ENCODE peak calls at places on chromosomes 1 and 21, in five cellular contexts. Z is GM12878, G is K562, K is H1, F is HepG2. J is an unnamed sample.

GRCh38 chr1:232581932-232582331 is 48.0 kb downstream of the SIPA1L2 start:
- DNase-seq in K (no peak), Z (no peak), G (no peak), F (no peak), J (no peak)

GRCh38 chr1:234745844-234746797 is 136.1 kb upstream of the IRF2BP2 start:
- DNase-seq in K (no peak), F (no peak), Z (no peak), G (peak), J (no peak)

GRCh38 chr1:228734881-228735801 is at the start of gene RHOU:
- DNase-seq in F (peak), G (no peak), Z (no peak), K (no peak), J (peak)

GRCh38 chr1:156703741-156704140 is 1.6 kb downstream of the CRABP2 start:
- DNase-seq in F (no peak), G (no peak), K (no peak), Z (no peak), J (no peak)

GRCh38 chr1:36696261-36696940 is 213.7 kb upstream of the CSF3R start:
- DNase-seq in F (no peak), K (no peak), Z (no peak), G (no peak), J (no peak)

GRCh38 chr1:7333576-7333975 is 437.5 kb upstream of the VAMP3 start:
- DNase-seq in F (no peak), G (no peak), K (no peak), Z (no peak), J (no peak)

GRCh38 chr1:172778461-172779455 is 119.9 kb downstream of the FASLG start:
- DNase-seq in F (no peak), Z (peak), K (no peak), G (no peak), J (no peak)

GRCh38 chr1:25098717-25099116 is 133.6 kb downstream of the SYF2 start:
- DNase-seq in Z (no peak), F (no peak), G (no peak), K (no peak), J (no peak)

GRCh38 chr1:20373764-20374163 is 83.1 kb downstream of the VWA5B1 start:
- DNase-seq in G (no peak), F (no peak), Z (no peak), K (no peak), J (no peak)

GRCh38 chr1:31216016-31216415 is 23.7 kb downstream of the NKAIN1 start:
- DNase-seq in Z (no peak), F (no peak), G (no peak), K (no peak), J (no peak)

GRCh38 chr1:67404212-67404620 is 26.0 kb downstream of the SERBP1 start:
- DNase-seq in K (no peak), G (no peak), F (no peak), Z (no peak), J (peak)

GRCh38 chr1:192724670-192725069 is 84.2 kb upstream of the RGS2 start:
- DNase-seq in F (no peak), K (no peak), G (no peak), Z (no peak), J (no peak)

GRCh38 chr1:115840615-115841460 is at the start of gene NHLH2:
- DNase-seq in K (no peak), Z (no peak), F (no peak), G (no peak), J (no peak)

GRCh38 chr1:52668711-52669110 is 29.4 kb downstream of the COA7 start:
- DNase-seq in Z (no peak), K (no peak), G (no peak), F (no peak), J (no peak)

GRCh38 chr21:42187976-42188653 is 30.8 kb upstream of the ABCG1 start:
- DNase-seq in F (no peak), K (no peak), Z (peak), G (no peak), J (no peak)

GRCh38 chr1:211198111-211198510 is 61.1 kb upstream of the RCOR3 start:
- DNase-seq in K (no peak), Z (no peak), G (no peak), F (no peak), J (no peak)

GRCh38 chr1:98949166-98949565 is 55.5 kb downstream of the PLPPR5 start:
- DNase-seq in F (no peak), G (no peak), K (no peak), Z (no peak), J (no peak)

GRCh38 chr1:212415107-212415841 is 588 bp upstream of the PACC1 start:
- DNase-seq in K (no peak), F (no peak), G (peak), Z (no peak), J (no peak)

GRCh38 chr1:24416666-24417391 is 1.2 kb downstream of the NIPAL3 start:
- DNase-seq in K (no peak), Z (peak), F (peak), G (peak), J (no peak)

GRCh38 chr1:223825767-223826461 is 19.8 kb downstream of the TP53BP2 start:
- DNase-seq in G (no peak), K (no peak), F (no peak), Z (no peak), J (no peak)

GRCh38 chr21:41961282-41961701 is 7.5 kb upstream of the C2CD2 start:
- DNase-seq in G (no peak), Z (no peak), K (no peak), F (no peak), J (no peak)

GRCh38 chr1:181541947-181542346 is 58.6 kb downstream of the CACNA1E start:
- DNase-seq in Z (no peak), G (no peak), F (no peak), K (no peak), J (no peak)

DNA sequence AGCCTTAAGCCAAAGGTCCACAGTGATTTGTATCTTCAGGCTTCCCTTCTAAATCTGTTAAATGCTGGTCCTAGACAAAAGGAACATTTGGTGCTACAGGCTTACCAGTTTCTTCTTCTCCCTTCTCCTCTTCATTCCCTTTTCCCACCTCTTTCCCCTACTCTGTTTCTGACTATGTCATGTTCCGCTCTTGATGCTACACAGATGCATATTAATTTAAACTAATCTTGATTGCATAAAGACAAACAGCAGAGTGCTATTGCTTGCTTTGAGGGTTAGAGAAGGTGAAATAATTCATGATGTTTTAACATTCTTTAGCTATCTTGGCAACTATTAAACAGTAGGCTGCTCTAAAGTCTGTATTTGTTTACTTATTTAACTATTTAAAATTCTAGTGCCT is 34.3 kb upstream of the COL24A1 start:
- DNase-seq in G (no peak), F (no peak), Z (no peak), K (no peak), J (no peak)
- TF ChIP-seq POLR2AphosphoS5 in G (no peak), F (no peak), Z (no peak), K (no peak), J (no peak)

DNA sequence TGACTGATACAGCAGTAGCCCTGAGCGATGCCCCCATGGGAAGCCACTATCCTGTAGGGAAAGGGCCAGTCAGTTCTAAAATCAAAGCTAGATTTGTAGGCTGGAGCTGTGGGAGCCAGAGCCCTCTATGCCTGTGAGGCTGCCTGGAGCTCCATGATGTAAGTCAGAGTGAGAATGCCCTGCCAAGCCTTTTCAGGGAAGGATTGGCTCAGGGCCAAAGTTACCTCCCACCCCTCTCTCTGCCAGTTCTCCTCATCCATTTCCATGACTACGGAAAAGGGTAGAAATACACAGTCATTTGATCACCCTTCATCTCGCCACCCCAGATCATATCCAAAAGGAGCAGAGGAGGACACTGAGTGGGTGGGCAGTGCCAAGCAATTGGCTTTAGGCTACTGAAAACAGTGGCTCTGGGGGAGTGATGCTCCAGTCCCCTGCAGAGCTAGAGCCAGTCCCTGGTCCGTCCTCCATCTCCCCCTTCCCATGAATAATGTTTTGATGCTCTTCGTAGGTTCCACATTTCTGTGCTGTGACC is 59.5 kb upstream of the KCNA3 start:
- DNase-seq in K (no peak), Z (no peak), F (no peak), G (no peak), J (no peak)
- TF ChIP-seq ZNF274 in K (no peak), Z (no peak), F (no peak), G (no peak), J (no peak)

GRCh38 chr1:182890927-182891610 is 51.9 kb downstream of the DHX9 start:
- DNase-seq in Z (no peak), K (no peak), G (no peak), F (no peak), J (no peak)

GRCh38 chr1:182888736-182889531 is 49.8 kb downstream of the DHX9 start:
- DNase-seq in F (no peak), G (no peak), K (no peak), Z (no peak), J (no peak)

GRCh38 chr1:182885591-182885990 is 46.4 kb downstream of the DHX9 start:
- DNase-seq in G (no peak), Z (no peak), K (no peak), F (no peak), J (no peak)

GRCh38 chr1:182889997-182890396 is 50.9 kb downstream of the DHX9 start:
- DNase-seq in K (no peak), G (no peak), F (no peak), Z (no peak), J (no peak)

DNA sequence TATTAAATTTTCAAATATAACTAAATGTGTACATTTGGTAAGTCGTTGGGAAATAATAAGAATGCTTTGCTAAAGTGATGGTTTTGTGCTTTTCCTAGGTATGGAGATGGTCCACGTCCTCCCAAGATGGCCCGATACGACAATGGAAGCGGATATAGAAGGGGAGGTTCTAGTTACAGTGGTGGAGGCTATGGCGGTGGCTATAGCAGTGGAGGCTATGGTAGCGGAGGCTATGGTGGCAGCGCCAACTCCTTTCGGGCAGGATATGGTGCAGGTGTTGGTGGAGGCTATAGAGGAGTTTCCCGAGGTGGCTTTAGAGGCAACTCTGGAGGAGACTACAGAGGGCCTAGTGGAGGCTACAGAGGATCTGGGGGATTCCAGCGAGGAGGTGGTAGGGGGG is 47.8 kb downstream of the DHX9 start:
- DNase-seq in F (no peak), K (no peak), G (no peak), Z (no peak), J (no peak)
- TF ChIP-seq POLR2AphosphoS5 in F (no peak), K (peak), G (peak), Z (no peak), J (no peak)

DNA sequence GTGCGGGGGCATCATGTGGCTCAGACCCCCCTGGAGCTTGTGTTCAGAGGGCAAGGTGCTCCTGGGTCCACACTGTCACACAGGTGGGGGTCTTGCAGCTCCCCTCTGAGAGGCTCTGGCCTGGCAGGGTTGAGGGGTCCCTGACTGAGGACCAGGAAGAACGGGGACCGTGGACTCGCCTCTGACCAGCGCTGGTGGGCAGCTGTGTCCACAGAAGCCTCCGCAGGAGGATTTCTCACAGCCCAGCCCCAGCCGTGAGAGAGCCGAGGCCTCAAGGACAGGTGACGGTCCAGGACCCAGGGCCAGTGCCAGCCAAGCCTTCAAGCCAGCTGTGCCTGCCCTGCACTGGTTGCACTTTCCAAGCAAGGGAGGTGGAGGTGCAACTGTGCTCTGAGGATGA is 63.5 kb upstream of the TTC34 start:
- DNase-seq in Z (no peak), G (no peak), K (no peak), F (no peak), J (no peak)
- TF ChIP-seq ZNF274 in Z (no peak), G (no peak), K (no peak), F (no peak), J (no peak)

J was measured in HCT116.